ENCODE peak calls at places on chromosomes 11 and 22, in seven cellular contexts. B is HCT116, V is HepG2, H is K562, N is GM12878, X is H1, W is SK-N-SH. F is an unnamed sample.

GRCh38 chr11:65661599-65662246 is 993 bp downstream of the RELA start:
- DNase-seq in B (no peak), V (no peak), H (no peak), N (no peak), X (no peak), W (no peak), F (no peak)

GRCh38 chr22:19039796-19040580 is 82.2 kb downstream of the DGCR2 start:
- DNase-seq in B (no peak), V (no peak), H (no peak), N (no peak), X (no peak), W (no peak), F (no peak)

GRCh38 chr11:250740-251299 is 14.0 kb downstream of the PSMD13 start:
- DNase-seq in B (no peak), V (no peak), H (peak; percentile 48), N (no peak), X (peak; percentile 94), W (peak; percentile 66), F (no peak)

GRCh38 chr11:72721689-72722049 is 30.5 kb downstream of the ARAP1 start:
- DNase-seq in B (no peak), V (no peak), H (no peak), N (no peak), X (no peak), W (no peak), F (no peak)

GRCh38 chr11:36041988-36042606 is 98.2 kb downstream of the LDLRAD3 start:
- DNase-seq in B (no peak), V (no peak), H (peak; percentile 30), N (no peak), X (no peak), W (no peak), F (peak; percentile 26)

GRCh38 chr11:119336744-119337469 is 2.6 kb downstream of the RNF26 start:
- DNase-seq in B (no peak), V (no peak), H (no peak), N (no peak), X (no peak), W (no peak), F (no peak)

GRCh38 chr22:20219667-20220628 is 48.2 kb downstream of the RTN4R start:
- DNase-seq in B (no peak), V (no peak), H (peak; percentile 92), N (no peak), X (no peak), W (no peak), F (no peak)

GRCh38 chr11:3614742-3615171 is 27.0 kb downstream of the ART5 start:
- DNase-seq in B (no peak), V (no peak), H (no peak), N (peak; percentile 31), X (no peak), W (no peak), F (no peak)

GRCh38 chr11:3959015-3959917 is 103.8 kb downstream of the STIM1 start:
- DNase-seq in B (no peak), V (peak; percentile 86), H (peak; percentile 51), N (no peak), X (no peak), W (no peak), F (no peak)

GRCh38 chr11:46673713-46674462 is 26.5 kb downstream of the ARHGAP1 start:
- DNase-seq in B (no peak), V (no peak), H (no peak), N (no peak), X (no peak), W (no peak), F (no peak)

GRCh38 chr11:76587810-76588454 is 82.6 kb downstream of the LRRC32 start:
- DNase-seq in B (no peak), V (no peak), H (no peak), N (no peak), X (no peak), W (peak; percentile 18), F (no peak)

GRCh38 chr22:49476176-49476575 is 351.5 kb downstream of the BRD1 start:
- DNase-seq in B (no peak), V (no peak), H (no peak), N (no peak), X (no peak), W (no peak), F (no peak)
- TF ChIP-seq JUND in B (no peak), V (no peak), H (no peak), N (no peak), X (no peak), W (no peak), F (no peak)

GRCh38 chr11:75341583-75341982 is 9.9 kb downstream of the ARRB1 start:
- DNase-seq in B (no peak), V (no peak), H (no peak), N (no peak), X (no peak), W (no peak), F (no peak)

GRCh38 chr11:75342231-75342918 is 9.1 kb downstream of the ARRB1 start:
- DNase-seq in B (no peak), V (no peak), H (no peak), N (no peak), X (no peak), W (no peak), F (peak; percentile 82)

GRCh38 chr11:75344186-75344585 is 7.3 kb downstream of the ARRB1 start:
- DNase-seq in B (no peak), V (no peak), H (no peak), N (no peak), X (no peak), W (no peak), F (no peak)

GRCh38 chr11:75344761-75345454 is 6.6 kb downstream of the ARRB1 start:
- DNase-seq in B (no peak), V (no peak), H (no peak), N (no peak), X (no peak), W (no peak), F (no peak)

GRCh38 chr11:75342966-75343870 is 8.2 kb downstream of the ARRB1 start:
- DNase-seq in B (no peak), V (peak; percentile 95), H (peak; percentile 56), N (no peak), X (no peak), W (no peak), F (peak; percentile 96)
- TF ChIP-seq JUND in B (no peak), V (peak; percentile 62), H (peak; percentile 83), N (no peak), X (no peak), W (no peak), F (no peak)

DNA sequence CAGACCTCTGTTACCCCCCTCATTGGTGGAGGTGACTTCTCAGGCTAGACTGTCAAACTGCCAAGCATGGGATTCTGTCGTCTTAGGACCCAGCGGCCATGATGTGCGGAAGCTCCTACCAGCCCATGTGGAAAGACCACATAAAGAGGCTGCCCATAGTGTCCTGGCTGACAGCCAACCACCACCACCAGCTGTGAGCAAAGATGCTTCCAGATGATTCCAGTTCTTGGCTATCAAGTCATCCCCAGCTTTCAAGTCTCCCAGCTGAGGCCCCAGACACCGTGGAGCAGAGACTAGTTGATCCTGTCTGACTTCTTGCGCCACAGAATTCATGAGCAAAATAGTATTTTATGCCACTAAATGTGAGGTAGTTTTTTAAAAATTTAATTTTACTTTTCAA is 32.9 kb downstream of the SCUBE1 start:
- DNase-seq in B (no peak), V (no peak), H (peak; percentile 11), N (no peak), X (no peak), W (no peak), F (no peak)
- TF ChIP-seq JUND in B (no peak), V (no peak), H (no peak), N (no peak), X (no peak), W (no peak), F (no peak)

GRCh38 chr11:93741882-93742226 is 382 bp downstream of the C11orf54 start:
- DNase-seq in B (no peak), V (peak; percentile 95), H (peak; percentile 54), N (no peak), X (no peak), W (no peak), F (peak; percentile 83)
- TF ChIP-seq JUND in B (no peak), V (no peak), H (no peak), N (no peak), X (no peak), W (no peak), F (no peak)

DNA sequence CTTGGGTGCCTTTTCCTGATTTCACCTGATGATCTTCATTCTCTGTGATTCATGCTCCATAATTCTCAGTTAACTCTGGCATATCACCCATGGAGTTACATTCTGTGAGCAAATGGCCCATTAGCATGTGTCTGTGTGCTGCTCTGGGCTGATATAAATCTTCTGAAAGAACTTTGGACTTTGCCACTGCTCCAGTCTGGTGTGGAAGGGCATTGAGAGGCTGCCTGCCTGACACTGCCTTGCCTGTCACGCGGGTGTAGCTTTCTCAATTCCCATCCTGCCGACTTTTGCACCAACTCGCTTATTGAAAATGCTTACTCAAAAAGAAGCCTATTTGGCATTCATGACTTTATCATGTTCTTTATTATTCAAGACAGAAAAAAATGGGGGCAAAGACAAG is 42.2 kb downstream of the FAT3 start:
- DNase-seq in B (no peak), V (peak; percentile 2), H (no peak), N (no peak), X (no peak), W (no peak), F (no peak)
- TF ChIP-seq JUND in B (no peak), V (no peak), H (no peak), N (no peak), X (no peak), W (no peak), F (no peak)

GRCh38 chr11:16080688-16081388 is 275.5 kb downstream of the SOX6 start:
- DNase-seq in B (no peak), V (no peak), H (no peak), N (no peak), X (no peak), W (no peak), F (no peak)

GRCh38 chr11:16086229-16086628 is 270.1 kb downstream of the SOX6 start:
- DNase-seq in B (no peak), V (no peak), H (no peak), N (no peak), X (no peak), W (peak; percentile 52), F (no peak)

GRCh38 chr11:16082532-16083055 is 273.8 kb downstream of the SOX6 start:
- DNase-seq in B (no peak), V (peak; percentile 19), H (no peak), N (no peak), X (no peak), W (no peak), F (no peak)

GRCh38 chr11:16087886-16088285 is 268.5 kb downstream of the SOX6 start:
- DNase-seq in B (no peak), V (no peak), H (no peak), N (no peak), X (no peak), W (no peak), F (no peak)

GRCh38 chr11:16081756-16082531 is 274.4 kb downstream of the SOX6 start:
- DNase-seq in B (no peak), V (no peak), H (no peak), N (no peak), X (no peak), W (peak; percentile 21), F (no peak)
- TF ChIP-seq JUND in B (no peak), V (no peak), H (no peak), N (no peak), X (no peak), W (no peak), F (no peak)

DNA sequence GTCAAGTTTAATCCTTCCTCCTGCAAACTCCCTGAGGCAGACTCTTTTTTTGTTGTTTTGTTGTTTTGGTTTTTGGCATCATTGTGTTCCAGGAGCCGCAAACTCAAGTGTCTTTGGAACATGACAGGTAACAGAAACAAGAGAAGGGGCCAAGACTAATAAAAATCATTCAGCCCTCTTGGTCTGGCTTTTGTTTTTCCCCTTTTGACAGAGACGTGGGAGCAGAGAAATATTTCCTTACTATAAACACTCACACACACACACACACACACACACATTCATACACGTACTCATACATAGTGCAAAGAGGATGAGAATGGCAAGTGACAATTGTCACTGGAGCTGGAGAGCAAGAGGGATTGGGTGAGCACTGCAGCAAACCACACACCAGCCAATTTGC is 10.4 kb upstream of the ASPHD2 start:
- DNase-seq in B (no peak), V (no peak), H (no peak), N (no peak), X (no peak), W (no peak), F (no peak)
- TF ChIP-seq JUND in B (no peak), V (no peak), H (no peak), N (no peak), X (no peak), W (no peak), F (no peak)